ENCODE peak calls at places on chromosomes 12 and 14, in six cellular contexts. S is body of pancreas, L is NB4, R is choroid plexus epithelial cell, F is mesothelial cell of epicardium, H is HCT116. W is an unnamed sample.

GRCh38 chr12:94941440-94941862 is 62.0 kb downstream of the NDUFA12 start:
- DNase-seq in R (peak), H (no peak), S (peak), F (no peak), L (no peak), W (no peak)

GRCh38 chr14:68705741-68706283 is 87.1 kb downstream of the ZFP36L1 start:
- DNase-seq in H (no peak), F (no peak), R (no peak), S (peak), L (no peak), W (no peak)

GRCh38 chr12:10719482-10719881 is 3.6 kb downstream of the YBX3 start:
- DNase-seq in F (no peak), L (no peak), H (no peak), R (no peak), S (no peak), W (no peak)

GRCh38 chr12:131795688-131796410 is 32.3 kb upstream of the MMP17 start:
- DNase-seq in H (no peak), F (no peak), R (no peak), S (no peak), L (no peak), W (no peak)

GRCh38 chr14:71078481-71078880 is 171.2 kb downstream of the PCNX1 start:
- DNase-seq in F (no peak), R (no peak), L (no peak), S (no peak), H (no peak), W (no peak)

GRCh38 chr14:91219505-91220389 is 24.8 kb downstream of the GPR68 start:
- DNase-seq in L (no peak), F (no peak), R (no peak), H (no peak), S (no peak), W (no peak)

GRCh38 chr12:87756111-87756510 is 273.1 kb downstream of the C12orf50 start:
- DNase-seq in F (no peak), S (no peak), H (no peak), R (peak), L (peak), W (no peak)

GRCh38 chr12:3947781-3948180 is 74.6 kb upstream of the PARP11 start:
- DNase-seq in F (no peak), H (no peak), L (no peak), S (no peak), R (no peak), W (no peak)

GRCh38 chr12:34289431-34290190 is 267.3 kb downstream of the ALG10 start:
- DNase-seq in L (no peak), F (peak), R (no peak), S (peak), H (no peak), W (no peak)

GRCh38 chr12:124620606-124621295 is 53.3 kb upstream of the NCOR2 start:
- DNase-seq in L (no peak), S (no peak), R (no peak), H (no peak), F (no peak), W (no peak)

GRCh38 chr14:61578745-61579144 is 116.6 kb upstream of the HIF1A start:
- DNase-seq in F (no peak), S (no peak), H (no peak), R (peak), L (peak), W (no peak)

GRCh38 chr12:99985631-99986030 is 895 bp upstream of the ANKS1B start:
- DNase-seq in S (no peak), L (peak), H (no peak), F (no peak), R (no peak), W (no peak)
- TF ChIP-seq CTCF in S (no peak), L (no peak), H (no peak), F (no peak), R (no peak), W (no peak)

GRCh38 chr12:98256830-98257229 is 258.6 kb upstream of the TMPO start:
- DNase-seq in R (no peak), H (no peak), F (no peak), L (no peak), S (no peak), W (no peak)
- TF ChIP-seq CTCF in R (no peak), H (no peak), F (no peak), L (peak), S (no peak), W (no peak)

DNA sequence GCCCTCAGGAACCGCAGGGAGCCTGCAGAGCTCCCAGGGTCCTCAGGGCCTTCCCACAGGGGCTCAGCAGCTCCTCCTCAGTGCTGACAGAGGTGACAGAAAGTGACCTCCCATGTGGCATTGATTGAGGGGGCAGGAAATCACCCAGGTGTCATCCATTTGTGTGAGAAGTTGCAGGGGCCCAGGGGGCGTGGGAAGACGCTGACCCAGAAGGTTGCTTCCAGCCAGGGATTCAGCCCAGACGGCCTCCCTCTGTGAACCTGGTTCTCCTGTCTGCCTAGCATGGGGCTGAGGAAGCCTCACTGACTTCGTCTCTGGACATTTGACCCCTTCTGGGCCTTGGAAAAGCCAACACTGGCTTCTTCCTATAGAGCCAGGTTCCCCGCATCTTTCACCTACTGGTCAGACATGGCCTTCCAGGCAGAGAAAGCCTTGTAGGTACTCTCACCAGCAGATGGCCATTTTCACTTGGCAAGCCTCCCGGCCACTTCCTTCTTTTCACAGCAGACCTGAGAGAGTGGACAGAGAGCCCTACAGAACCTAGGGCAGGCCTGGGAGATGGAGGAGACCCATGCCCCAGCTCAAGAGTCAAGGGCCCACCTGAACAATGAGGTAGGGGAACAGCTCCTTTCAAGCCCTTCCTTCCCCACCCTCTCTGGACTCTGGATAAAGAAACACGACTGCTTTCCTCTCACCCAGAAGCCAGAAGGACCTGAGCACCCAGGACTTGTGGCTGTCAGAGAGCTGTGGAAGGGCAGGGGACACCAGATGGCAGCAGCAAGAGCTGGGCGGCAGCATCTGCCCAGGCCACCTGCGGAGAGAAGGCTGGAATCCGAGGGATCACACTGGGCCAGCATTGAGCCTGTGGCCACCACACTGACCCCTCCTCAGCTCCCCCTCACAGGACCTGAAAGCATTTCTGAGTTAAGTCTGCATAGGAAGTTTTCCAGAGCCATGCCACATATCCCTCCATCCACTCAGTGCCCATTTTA is 377.8 kb downstream of the DPF3 start:
- DNase-seq in F (no peak), R (peak), H (no peak), S (peak), L (peak), W (no peak)
- TF ChIP-seq CTCF in F (no peak), R (peak), H (peak), S (no peak), L (no peak), W (no peak)

GRCh38 chr12:1630081-1630826 is 1.2 kb downstream of the WNT5B start:
- DNase-seq in R (no peak), H (no peak), S (peak), L (peak), F (peak), W (peak)
- TF ChIP-seq CTCF in R (no peak), H (peak), S (no peak), L (no peak), F (no peak), W (peak)

DNA sequence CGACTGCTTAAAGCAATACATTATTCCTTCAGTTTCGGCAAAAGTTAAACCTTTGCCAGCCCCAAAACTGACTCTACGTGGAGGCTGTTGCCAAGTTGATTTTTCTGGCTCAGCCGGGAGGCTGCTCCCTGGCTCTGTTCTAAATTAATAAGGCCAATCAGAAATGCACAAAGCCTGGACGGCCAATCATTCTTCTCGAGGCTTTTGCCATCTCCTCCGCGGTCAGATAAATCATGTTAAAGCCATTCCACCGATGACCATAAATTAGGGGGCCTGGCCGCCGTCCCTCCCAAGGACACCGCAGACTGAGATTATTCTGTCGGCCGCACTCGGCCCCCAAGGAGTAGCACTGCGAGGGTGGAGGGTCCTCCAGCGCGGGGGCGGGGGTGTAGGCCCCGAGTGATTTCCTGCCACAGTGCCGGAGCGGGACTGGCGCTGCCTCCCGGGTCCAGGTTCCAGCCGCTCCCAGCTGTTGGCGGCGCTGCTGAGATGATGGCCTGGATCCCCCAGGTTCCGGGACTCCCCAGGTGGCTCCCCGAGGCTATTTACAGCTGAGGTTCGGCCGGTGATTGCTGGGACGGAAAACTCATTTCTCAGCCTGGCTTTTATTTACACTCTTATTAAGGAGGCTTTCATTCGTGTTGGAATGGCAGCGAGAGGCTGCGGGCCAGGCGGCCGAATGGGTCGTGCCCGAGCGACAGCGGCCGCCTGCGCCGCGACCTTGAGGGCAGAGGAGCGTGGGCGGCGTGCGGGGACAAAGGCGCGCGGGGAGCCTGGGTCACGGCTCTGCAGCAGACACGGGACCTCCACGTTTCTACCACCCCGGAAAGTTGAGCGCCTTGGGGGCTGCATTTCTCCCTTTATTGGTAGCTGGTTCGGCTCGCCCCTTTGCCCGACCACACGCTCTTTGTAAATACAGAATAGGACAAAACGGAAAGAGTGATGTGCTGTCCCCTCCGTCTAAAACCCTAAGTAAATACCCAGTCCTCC is 165.2 kb downstream of the MON2 start:
- DNase-seq in L (peak), R (peak), H (no peak), S (peak), F (peak), W (peak)
- TF ChIP-seq CTCF in L (peak), R (peak), H (no peak), S (peak), F (no peak), W (peak)

GRCh38 chr12:109899783-109900751 is at the start of gene TCHP:
- DNase-seq in S (peak), L (peak), H (peak), R (peak), F (peak), W (peak)
- TF ChIP-seq CTCF in S (peak), L (peak), H (peak), R (peak), F (no peak), W (peak)

GRCh38 chr14:94564381-94564780 is 3.1 kb downstream of the SERPINA4 start:
- DNase-seq in H (no peak), L (no peak), S (no peak), R (no peak), F (no peak), W (no peak)
- TF ChIP-seq CTCF in H (no peak), L (no peak), S (no peak), R (no peak), F (no peak), W (no peak)

GRCh38 chr12:89863332-89863938 is 154.8 kb upstream of the ATP2B1 start:
- DNase-seq in S (no peak), R (no peak), L (peak), F (no peak), H (no peak), W (peak)

GRCh38 chr12:89863968-89864367 is 155.3 kb upstream of the ATP2B1 start:
- DNase-seq in L (peak), F (no peak), R (no peak), H (no peak), S (no peak), W (no peak)

GRCh38 chr12:89861086-89861485 is 152.4 kb upstream of the ATP2B1 start:
- DNase-seq in L (no peak), H (no peak), F (no peak), R (peak), S (no peak), W (no peak)

GRCh38 chr12:89864419-89864818 is 155.8 kb upstream of the ATP2B1 start:
- DNase-seq in R (no peak), H (no peak), F (no peak), L (no peak), S (no peak), W (no peak)

GRCh38 chr12:89862511-89863331 is 154.1 kb upstream of the ATP2B1 start:
- DNase-seq in R (peak), H (no peak), F (no peak), S (no peak), L (peak), W (peak)
- TF ChIP-seq CTCF in R (no peak), H (no peak), F (no peak), S (no peak), L (no peak), W (no peak)

GRCh38 chr12:16187684-16188083 is 89.8 kb downstream of the SLC15A5 start:
- DNase-seq in H (no peak), L (no peak), R (no peak), S (no peak), F (no peak), W (no peak)

GRCh38 chr12:16184691-16185090 is 92.8 kb downstream of the SLC15A5 start:
- DNase-seq in L (no peak), F (no peak), R (no peak), H (no peak), S (no peak), W (no peak)

GRCh38 chr12:16189849-16190248 is 87.6 kb downstream of the SLC15A5 start:
- DNase-seq in H (no peak), F (no peak), L (peak), S (no peak), R (peak), W (no peak)
- TF ChIP-seq CTCF in H (no peak), F (no peak), L (peak), S (peak), R (peak), W (no peak)

DNA sequence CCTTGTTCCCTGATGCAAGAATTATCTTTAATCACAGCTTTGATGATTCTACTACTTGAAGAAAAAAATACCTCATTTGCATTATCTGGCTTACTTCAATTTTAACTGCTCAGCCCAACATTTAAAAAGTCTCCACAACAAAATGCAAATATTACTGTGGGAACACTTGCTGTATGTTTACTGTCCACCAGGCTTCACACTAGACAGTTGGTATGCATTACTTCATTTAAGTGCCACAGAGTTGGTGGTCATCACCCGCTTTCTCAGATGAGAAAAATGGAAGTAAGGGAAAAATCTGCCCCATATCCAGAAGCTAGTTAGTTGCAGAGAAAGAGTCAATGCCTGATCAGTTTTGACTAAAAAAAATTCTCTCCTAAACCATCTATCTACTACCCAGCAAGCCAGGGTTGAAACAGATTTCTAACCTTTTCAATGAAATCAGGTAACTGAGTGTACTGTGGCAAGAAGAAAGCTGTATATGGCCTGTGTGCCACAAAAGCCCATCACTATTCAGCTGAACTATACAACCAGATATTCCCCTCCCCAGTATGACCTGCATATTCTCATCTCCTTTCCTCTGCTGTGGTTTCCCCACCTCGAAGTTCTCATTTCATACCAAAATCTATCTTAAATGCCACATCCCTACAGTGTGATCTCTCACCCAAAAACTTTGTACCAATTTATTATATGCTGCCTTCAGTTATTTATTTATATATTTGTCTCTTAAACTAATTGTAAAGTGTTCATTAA is 90.3 kb downstream of the ATP2B1 start:
- DNase-seq in R (peak), L (no peak), F (no peak), H (no peak), S (no peak), W (no peak)
- TF ChIP-seq CTCF in R (peak), L (no peak), F (peak), H (no peak), S (no peak), W (no peak)

W was measured in GM10248.